ENCODE peak calls at places on chromosomes 13 and 19, in nine cellular contexts. A is breast epithelium, C is stomach, W is NB4, U is esophagus squamous epithelium, F is body of pancreas, S is K562, Z is uterus, X is Peyer's patch. D is an unnamed sample.

GRCh38 chr13:35514801-35515502 is 38.5 kb upstream of the MAB21L1 start:
- DNase-seq in W (no peak), U (no peak), C (no peak), Z (no peak), F (no peak), S (no peak), A (no peak), X (no peak), D (no peak)

GRCh38 chr13:45162821-45163220 is 38.0 kb downstream of the KCTD4 start:
- DNase-seq in X (no peak), F (no peak), A (no peak), S (no peak), U (no peak), C (no peak), W (no peak), Z (no peak), D (peak)

GRCh38 chr19:20154636-20155035 is 12.4 kb upstream of the ZNF486 start:
- DNase-seq in S (no peak), U (no peak), Z (no peak), C (peak), X (no peak), W (no peak), A (peak), F (no peak), D (no peak)

GRCh38 chr19:42253245-42254082 is 1.5 kb downstream of the ERF start:
- DNase-seq in S (peak), U (no peak), Z (peak), C (peak), F (peak), W (peak), X (peak), A (peak), D (no peak)

GRCh38 chr13:39676315-39676876 is 20.9 kb downstream of the COG6 start:
- DNase-seq in Z (no peak), X (no peak), W (peak), S (peak), C (no peak), A (no peak), F (no peak), U (no peak), D (no peak)

GRCh38 chr13:78742659-78743058 is 83.7 kb upstream of the OBI1 start:
- DNase-seq in W (no peak), C (no peak), X (no peak), F (no peak), U (no peak), Z (no peak), S (no peak), A (no peak), D (no peak)

GRCh38 chr19:43620061-43621001 is 902 bp upstream of the ZNF428 start:
- DNase-seq in W (no peak), A (no peak), U (no peak), F (no peak), C (no peak), X (no peak), S (peak), Z (no peak), D (no peak)

GRCh38 chr13:98509271-98510155 is 67.4 kb downstream of the STK24 start:
- DNase-seq in U (peak), W (peak), S (peak), C (peak), F (no peak), Z (no peak), X (peak), A (no peak), D (peak)

GRCh38 chr19:48478339-48479061 is 9.3 kb downstream of the CYTH2 start:
- DNase-seq in W (no peak), Z (no peak), A (no peak), F (no peak), U (no peak), S (no peak), C (no peak), X (no peak), D (no peak)

GRCh38 chr13:36418022-36418805 is 14.1 kb upstream of the CCNA1 start:
- DNase-seq in A (no peak), Z (no peak), C (no peak), S (no peak), F (no peak), X (no peak), U (no peak), W (peak), D (no peak)

GRCh38 chr13:75762066-75762937 is 126.2 kb downstream of the LMO7 start:
- DNase-seq in C (peak), X (peak), U (no peak), W (no peak), S (no peak), A (no peak), F (no peak), Z (no peak), D (no peak)

GRCh38 chr13:47999973-48000372 is 1.1 kb downstream of the SUCLA2 start:
- DNase-seq in C (no peak), Z (no peak), F (no peak), X (no peak), S (no peak), U (no peak), W (no peak), A (no peak), D (no peak)

GRCh38 chr19:13908674-13909073 is 2.7 kb downstream of the CC2D1A start:
- DNase-seq in U (no peak), C (no peak), Z (no peak), X (no peak), S (no peak), F (no peak), A (no peak), W (no peak), D (no peak)

GRCh38 chr19:13902993-13903555 is 2.8 kb downstream of the BRME1 start:
- DNase-seq in S (no peak), C (no peak), U (no peak), A (no peak), F (no peak), W (peak), X (no peak), Z (no peak), D (no peak)

GRCh38 chr19:13906910-13907309 is 909 bp downstream of the CC2D1A start:
- DNase-seq in X (no peak), Z (no peak), C (no peak), S (no peak), W (no peak), U (no peak), F (no peak), A (no peak), D (no peak)

GRCh38 chr19:13906525-13906904 is 514 bp downstream of the CC2D1A start:
- DNase-seq in A (no peak), C (peak), Z (no peak), X (peak), S (peak), F (peak), U (no peak), W (peak), D (no peak)

GRCh38 chr19:13905634-13906524 is at the start of the genes BRME1 and CC2D1A:
- DNase-seq in Z (peak), W (peak), S (peak), F (peak), U (peak), A (peak), C (peak), X (peak), D (peak)
- TF ChIP-seq POLR2A in Z (peak), W (no peak), S (peak), F (peak), U (peak), A (peak), C (peak), X (peak), D (peak)

GRCh38 chr19:49766938-49767315 is at the start of gene AP2A1:
- DNase-seq in S (no peak), C (no peak), F (no peak), A (no peak), X (no peak), Z (no peak), U (no peak), W (no peak), D (no peak)
- TF ChIP-seq POLR2A in S (peak), C (no peak), F (no peak), A (no peak), X (peak), Z (peak), U (no peak), W (peak), D (peak)

GRCh38 chr13:112923962-112924361 is 45.1 kb upstream of the MCF2L start:
- DNase-seq in F (no peak), X (no peak), Z (no peak), W (no peak), A (no peak), S (no peak), C (no peak), U (no peak), D (no peak)
- TF ChIP-seq POLR2A in F (no peak), X (no peak), Z (no peak), W (no peak), A (no peak), S (no peak), C (no peak), U (no peak), D (no peak)

GRCh38 chr13:26628706-26629105 is 71.2 kb downstream of the WASF3 start:
- DNase-seq in Z (no peak), A (no peak), F (no peak), C (no peak), W (peak), X (no peak), U (no peak), S (no peak), D (no peak)

GRCh38 chr13:26624572-26624971 is 67.1 kb downstream of the WASF3 start:
- DNase-seq in A (no peak), U (no peak), C (no peak), W (no peak), S (no peak), Z (no peak), X (no peak), F (no peak), D (no peak)

DNA sequence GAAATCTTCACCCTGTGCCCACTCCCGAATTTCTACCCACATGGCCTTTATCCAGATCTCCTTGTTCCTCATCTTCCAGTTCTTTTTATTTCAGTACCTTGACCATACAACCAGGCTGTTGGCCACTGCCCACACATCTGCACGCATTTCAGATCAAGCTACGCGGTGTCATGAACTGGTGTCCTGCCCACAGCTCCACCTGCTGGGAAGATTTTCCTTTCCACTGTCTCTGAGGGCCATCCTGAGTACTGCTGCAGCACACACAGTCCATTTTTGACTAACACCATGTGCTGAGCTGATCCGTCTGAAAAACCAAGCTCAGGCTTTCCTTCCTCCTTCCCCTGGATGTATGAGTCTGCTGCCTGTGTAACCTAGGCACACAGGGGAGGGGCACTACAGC is 71.8 kb downstream of the WASF3 start:
- DNase-seq in C (no peak), X (no peak), Z (no peak), A (no peak), F (no peak), U (no peak), S (peak), W (peak), D (no peak)
- TF ChIP-seq POLR2A in C (no peak), X (no peak), Z (no peak), A (no peak), F (no peak), U (no peak), S (no peak), W (no peak), D (no peak)

DNA sequence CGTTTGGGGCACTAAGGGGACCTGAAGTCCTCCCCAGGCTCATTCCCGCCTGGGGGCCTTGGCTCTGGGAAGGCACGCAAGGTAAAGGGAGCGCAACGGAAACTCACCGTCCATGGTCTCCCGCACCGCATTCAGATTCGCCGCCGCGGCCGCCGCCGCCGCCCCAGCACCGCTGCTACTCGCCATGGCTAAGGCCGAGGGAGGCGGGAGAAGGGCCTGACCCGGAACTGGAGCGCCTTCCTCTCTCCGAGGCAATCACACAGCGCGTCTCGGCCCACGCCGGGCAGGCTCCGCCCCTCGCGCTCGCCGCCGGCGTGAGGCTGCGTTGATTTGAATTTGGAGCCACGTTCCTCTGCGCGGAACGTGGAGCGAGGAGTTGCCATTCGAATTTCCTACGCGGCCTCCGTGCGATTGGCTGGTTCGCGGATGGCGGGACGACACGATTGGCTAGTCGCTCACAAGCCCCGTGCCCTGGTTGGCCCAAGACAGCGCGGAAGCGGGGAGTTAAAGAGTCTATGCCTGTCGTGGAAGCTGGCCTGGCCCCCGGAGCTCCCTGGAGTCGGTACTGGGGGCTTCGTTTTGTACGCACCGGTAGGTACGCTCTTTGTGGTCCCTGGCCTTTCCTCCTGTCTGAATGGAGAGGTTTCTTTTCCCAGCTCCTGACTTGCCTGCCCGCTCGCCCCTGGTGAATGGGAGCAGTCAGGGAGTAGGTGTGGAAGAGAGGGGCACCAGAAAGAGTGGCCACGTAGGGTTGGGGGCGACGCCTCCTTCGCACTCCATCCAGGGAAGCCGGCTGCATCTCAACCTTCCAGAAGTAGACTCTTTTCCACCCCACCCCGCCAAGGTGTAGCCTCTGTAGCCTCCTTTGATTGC is at the start of the genes BORA and MZT1:
- DNase-seq in A (peak), C (peak), U (peak), X (peak), F (peak), Z (peak), S (peak), W (peak), D (peak)
- TF ChIP-seq POLR2A in A (no peak), C (no peak), U (no peak), X (peak), F (peak), Z (peak), S (peak), W (peak), D (peak)

GRCh38 chr19:2475702-2476450 is at the start of gene GADD45B:
- DNase-seq in A (peak), U (peak), W (peak), S (peak), F (peak), Z (peak), X (peak), C (peak), D (peak)

GRCh38 chr19:2475018-2475701 is 767 bp upstream of the GADD45B start:
- DNase-seq in Z (peak), A (peak), C (peak), S (peak), F (peak), X (peak), W (peak), U (no peak), D (no peak)

GRCh38 chr19:2476451-2477140 is 669 bp downstream of the GADD45B start:
- DNase-seq in Z (peak), C (peak), U (no peak), S (peak), A (no peak), F (peak), X (peak), W (peak), D (no peak)

GRCh38 chr19:2477141-2477710 is 1.3 kb downstream of the GADD45B start:
- DNase-seq in A (no peak), C (peak), X (peak), F (peak), S (no peak), W (peak), Z (peak), U (no peak), D (no peak)

DNA sequence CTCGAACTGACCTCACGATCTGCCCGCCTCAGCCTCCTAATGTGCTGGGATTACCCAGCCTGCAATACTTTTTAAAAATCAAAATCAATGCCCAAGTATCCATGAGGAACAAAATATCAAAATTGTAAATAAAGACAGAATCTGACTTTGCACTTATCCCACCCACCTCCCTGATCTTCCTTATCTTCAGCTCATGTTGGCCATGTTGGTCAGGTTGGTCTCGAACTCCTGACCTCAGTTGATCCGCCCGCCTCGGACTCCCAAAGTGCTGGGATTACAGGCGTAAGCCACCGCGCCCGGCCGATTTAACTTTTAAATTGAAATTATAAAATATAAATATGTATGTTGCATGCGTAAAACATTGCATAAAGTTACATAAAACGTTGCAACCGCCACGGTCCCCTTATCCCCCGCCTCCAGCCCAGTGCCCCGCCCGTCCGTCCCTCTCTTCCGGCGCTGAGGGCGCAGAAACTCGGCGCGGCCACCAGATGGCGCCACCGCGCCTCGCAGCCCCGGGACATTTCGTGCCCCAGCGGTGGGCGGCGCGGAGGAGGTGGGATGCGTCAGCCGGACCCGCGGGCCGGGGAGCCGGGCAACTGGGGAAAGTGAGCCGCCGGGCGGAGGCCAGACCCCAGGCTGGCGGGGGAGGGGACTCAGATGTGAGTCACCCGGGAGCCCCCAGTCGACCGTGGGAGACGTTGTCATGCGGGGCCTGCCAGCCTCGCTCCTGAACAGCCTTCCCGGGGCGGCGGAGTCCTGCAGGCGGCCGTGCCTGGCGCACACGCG is 1.5 kb upstream of the GADD45B start:
- DNase-seq in C (peak), S (peak), Z (peak), U (no peak), F (peak), A (peak), W (peak), X (peak), D (peak)
- TF ChIP-seq POLR2A in C (no peak), S (no peak), Z (peak), U (no peak), F (peak), A (no peak), W (no peak), X (no peak), D (peak)

D was measured in H54.